ENCODE peak calls at places on chromosomes 13 and 19, in seven cellular contexts. W is ovary, G is adrenal gland, Q is body of pancreas, R is sigmoid colon, K is IMR-90, X is Peyer's patch. I is an unnamed sample.

GRCh38 chr13:41639237-41639904 is 182.0 kb downstream of the RGCC start:
- DNase-seq in W (no peak), G (no peak), Q (no peak), R (no peak), K (no peak), X (no peak), I (no peak)

GRCh38 chr19:47302249-47302648 is 7.4 kb upstream of the C5AR1 start:
- DNase-seq in W (no peak), G (no peak), Q (no peak), R (no peak), K (no peak), X (no peak), I (no peak)

GRCh38 chr13:50214514-50214913 is 199.3 kb downstream of the KCNRG start:
- DNase-seq in W (no peak), G (no peak), Q (no peak), R (no peak), K (no peak), X (no peak), I (no peak)

GRCh38 chr19:38562096-38562495 is 55.7 kb downstream of the MAP4K1 start:
- DNase-seq in W (no peak), G (no peak), Q (no peak), R (no peak), K (no peak), X (no peak), I (no peak)

GRCh38 chr13:106182404-106182803 is 353.1 kb downstream of the EFNB2 start:
- DNase-seq in W (no peak), G (no peak), Q (no peak), R (no peak), K (peak; percentile 92), X (no peak), I (no peak)

GRCh38 chr13:85347251-85347650 is 452.0 kb downstream of the SLITRK6 start:
- DNase-seq in W (no peak), G (no peak), Q (no peak), R (no peak), K (peak; percentile 8), X (no peak), I (no peak)

GRCh38 chr13:94947392-94947791 is 235.0 kb upstream of the SOX21 start:
- DNase-seq in W (no peak), G (no peak), Q (no peak), R (no peak), K (no peak), X (no peak), I (no peak)

GRCh38 chr13:48144413-48145035 is 49.6 kb upstream of the MED4 start:
- DNase-seq in W (no peak), G (peak; percentile 66), Q (peak; percentile 68), R (no peak), K (peak; percentile 45), X (no peak), I (no peak)

GRCh38 chr13:43140985-43141384 is 117.6 kb downstream of the DNAJC15 start:
- DNase-seq in W (no peak), G (no peak), Q (no peak), R (no peak), K (no peak), X (no peak), I (no peak)

GRCh38 chr13:33842207-33842606 is 24.3 kb downstream of the RFC3 start:
- DNase-seq in W (no peak), G (no peak), Q (no peak), R (no peak), K (peak; percentile 5), X (no peak), I (no peak)

GRCh38 chr19:30074741-30075460 is 132.9 kb downstream of the URI1 start:
- DNase-seq in W (no peak), G (no peak), Q (no peak), R (peak; percentile 63), K (no peak), X (peak; percentile 34), I (no peak)

GRCh38 chr19:30074096-30074495 is 132.1 kb downstream of the URI1 start:
- DNase-seq in W (no peak), G (no peak), Q (no peak), R (peak; percentile 29), K (no peak), X (peak; percentile 6), I (no peak)

GRCh38 chr19:30076751-30077670 is 135.0 kb downstream of the URI1 start:
- DNase-seq in W (no peak), G (no peak), Q (no peak), R (peak; percentile 63), K (no peak), X (peak; percentile 21), I (peak; percentile 31)

GRCh38 chr19:30077851-30078355 is 135.9 kb downstream of the URI1 start:
- DNase-seq in W (no peak), G (no peak), Q (no peak), R (peak; percentile 50), K (no peak), X (peak; percentile 24), I (peak; percentile 32)

DNA sequence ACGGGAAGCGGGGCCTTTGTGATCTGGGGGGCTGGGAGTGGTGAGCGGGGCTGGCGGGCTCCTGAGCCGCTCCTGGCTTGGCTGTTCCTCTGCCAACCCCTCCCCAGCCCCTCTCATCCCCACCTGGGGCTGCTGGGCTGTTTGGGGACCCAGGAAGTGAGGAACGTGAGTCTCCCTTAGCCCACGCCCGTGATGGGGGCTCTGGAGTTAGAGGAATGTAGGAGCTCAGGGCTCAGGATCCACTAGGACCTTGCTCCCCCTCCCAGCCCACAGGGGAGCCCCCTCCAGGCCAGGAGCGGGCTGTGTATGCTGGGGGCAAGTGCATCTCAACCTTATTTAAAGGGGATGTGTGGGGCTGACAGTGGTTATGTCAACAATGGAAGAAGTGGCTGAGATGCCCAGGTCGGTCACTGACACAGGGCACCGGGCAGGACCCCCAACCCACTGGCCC is 134.1 kb downstream of the URI1 start:
- DNase-seq in W (no peak), G (no peak), Q (no peak), R (peak; percentile 55), K (no peak), X (peak; percentile 27), I (peak; percentile 17)
- TF ChIP-seq CTCF in W (no peak), G (no peak), Q (no peak), R (no peak), K (no peak), X (no peak), I (no peak)

GRCh38 chr13:98976338-98976737 is 1.5 kb downstream of the DOCK9 start:
- DNase-seq in W (no peak), G (no peak), Q (no peak), R (no peak), K (peak; percentile 53), X (no peak), I (no peak)

GRCh38 chr13:98978280-98978679 is 416 bp upstream of the DOCK9 start:
- DNase-seq in W (no peak), G (no peak), Q (no peak), R (no peak), K (peak; percentile 90), X (no peak), I (no peak)

GRCh38 chr13:98976941-98977340 is 923 bp downstream of the DOCK9 start:
- DNase-seq in W (no peak), G (no peak), Q (no peak), R (no peak), K (peak; percentile 12), X (no peak), I (no peak)

GRCh38 chr13:98979012-98979411 is 1.1 kb upstream of the DOCK9 start:
- DNase-seq in W (no peak), G (no peak), Q (no peak), R (no peak), K (no peak), X (no peak), I (no peak)

GRCh38 chr13:98977568-98978270 is at the start of gene DOCK9:
- DNase-seq in W (peak; percentile 46), G (no peak), Q (peak; percentile 68), R (peak; percentile 76), K (peak; percentile 65), X (peak; percentile 57), I (no peak)
- TF ChIP-seq POLR2A in W (no peak), G (no peak), Q (peak; percentile 34), R (no peak), K (no peak), X (no peak), I (no peak)

DNA sequence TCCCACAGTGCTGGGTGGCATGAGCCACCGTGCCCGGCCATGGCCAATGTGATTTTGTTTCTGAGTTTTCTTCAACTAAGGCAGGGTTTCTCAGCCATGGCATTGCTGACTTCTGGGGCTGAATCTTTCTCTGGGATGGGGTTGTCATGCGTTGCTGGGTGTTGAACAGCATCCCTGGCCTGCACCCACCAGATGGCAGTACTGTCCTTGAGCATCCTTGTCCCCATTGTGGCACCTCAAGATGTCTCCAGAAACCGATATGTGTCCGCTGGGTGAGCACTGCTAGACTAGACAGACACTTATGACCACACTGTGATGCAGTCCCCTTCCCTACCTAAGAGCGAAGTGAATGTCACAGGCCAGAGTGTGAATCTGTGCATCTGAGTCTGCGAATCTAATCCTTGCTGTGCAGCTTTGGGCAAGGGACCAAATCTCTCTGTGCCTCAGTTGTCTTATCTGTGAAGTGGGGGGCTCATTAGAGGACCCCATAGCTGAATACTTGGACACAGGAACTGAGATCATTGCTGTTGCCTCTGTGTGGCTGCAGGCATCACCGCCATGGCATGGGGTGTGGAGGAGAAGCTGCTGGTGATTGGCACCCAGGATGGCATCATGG is 50.3 kb upstream of the SIN3B start:
- DNase-seq in W (no peak), G (peak; percentile 84), Q (peak; percentile 39), R (no peak), K (peak; percentile 55), X (no peak), I (peak; percentile 39)
- TF ChIP-seq CTCF in W (no peak), G (peak; percentile 73), Q (no peak), R (no peak), K (peak; percentile 60), X (peak; percentile 43), I (peak; percentile 36)

GRCh38 chr13:21670883-21671792 is at the start of gene FGF9:
- DNase-seq in W (peak; percentile 63), G (peak; percentile 78), Q (peak; percentile 80), R (peak; percentile 76), K (peak; percentile 79), X (peak; percentile 89), I (peak; percentile 86)
- TF ChIP-seq POLR2A in W (no peak), G (peak; percentile 41), Q (peak; percentile 55), R (no peak), K (no peak), X (peak; percentile 68), I (no peak)